ENCODE peak calls at places on chromosomes 16 and 17, in four cellular contexts. H is HCT116, Z is uterus, V is ovary. C is an unnamed sample. For H3K36me3, the result is how much of the 10 kb centered on the place peaks cover.

GRCh38 chr16:84042879-84043485 is 387 bp upstream of the SLC38A8 start:
- DNase-seq in Z (no peak), V (no peak), H (no peak), C (no peak)

GRCh38 chr17:7835818-7836595 is 2.0 kb downstream of the KDM6B start:
- DNase-seq in Z (no peak), V (peak), H (no peak), C (peak)

GRCh38 chr17:31741371-31741770 is 117.7 kb downstream of the COPRS start:
- DNase-seq in V (no peak), Z (no peak), H (no peak), C (no peak)

GRCh38 chr17:75835315-75835987 is 8.8 kb downstream of the UNC13D start:
- DNase-seq in Z (no peak), H (no peak), V (no peak), C (peak)

GRCh38 chr17:43839670-43840101 is 6.7 kb upstream of the MPP3 start:
- DNase-seq in V (no peak), H (peak), Z (no peak), C (no peak)

GRCh38 chr17:17398188-17398927 is 78.4 kb upstream of the MED9 start:
- DNase-seq in Z (no peak), V (no peak), H (no peak), C (no peak)

GRCh38 chr17:13044713-13045112 is 26.9 kb upstream of the ELAC2 start:
- DNase-seq in V (no peak), Z (no peak), H (no peak), C (no peak)

GRCh38 chr17:46911311-46911710 is 11.6 kb upstream of the GOSR2 start:
- DNase-seq in H (no peak), V (no peak), Z (no peak), C (no peak)

GRCh38 chr17:73956595-73957465 is 246.6 kb upstream of the RPL38 start:
- DNase-seq in V (no peak), H (peak), Z (no peak), C (peak)

GRCh38 chr17:43456029-43456428 is 27.7 kb upstream of the DHX8 start:
- DNase-seq in Z (no peak), V (no peak), H (no peak), C (no peak)

GRCh38 chr16:74625500-74626350 is 18.8 kb upstream of the GLG1 start:
- DNase-seq in V (no peak), Z (no peak), H (no peak), C (no peak)

GRCh38 chr17:3035968-3036280 is 27.5 kb downstream of the OR1D5 start:
- DNase-seq in H (no peak), Z (no peak), V (no peak), C (no peak)

GRCh38 chr17:50144845-50145531 is 5.5 kb downstream of the PPP1R9B start:
- DNase-seq in V (peak), Z (no peak), H (no peak), C (no peak)

GRCh38 chr16:2471653-2472487 is 773 bp downstream of the NTN3 start:
- DNase-seq in Z (no peak), V (no peak), H (no peak), C (no peak)

GRCh38 chr16:85858984-85859817 is 39.8 kb upstream of the IRF8 start:
- DNase-seq in H (no peak), V (no peak), Z (no peak), C (no peak)

GRCh38 chr16:53817117-53817516 is 113.2 kb downstream of the FTO start:
- DNase-seq in V (no peak), H (peak), Z (peak), C (peak)

GRCh38 chr17:30217054-30217453 is 18.4 kb downstream of the SLC6A4 start:
- DNase-seq in H (no peak), Z (no peak), V (no peak), C (no peak)

GRCh38 chr17:61338000-61338864 is 61.4 kb upstream of the TBX2 start:
- DNase-seq in V (no peak), H (peak), Z (no peak), C (no peak)

GRCh38 chr17:27523712-27524111 is 67.5 kb downstream of the KSR1 start:
- DNase-seq in H (peak), Z (no peak), V (no peak), C (no peak)

GRCh38 chr16:27972500-27972899 is 91.0 kb downstream of the GSG1L start:
- DNase-seq in Z (no peak), H (peak), V (no peak), C (peak)

GRCh38 chr17:32912218-32912897 is 15.6 kb upstream of the TMEM98 start:
- DNase-seq in Z (peak), V (peak), H (no peak), C (no peak)

GRCh38 chr17:42475121-42475520 is 16.4 kb downstream of the ATP6V0A1 start:
- DNase-seq in V (no peak), H (no peak), Z (no peak), C (no peak)

GRCh38 chr16:27799866-27800265 is 249.9 kb downstream of the KATNIP start:
- DNase-seq in V (no peak), Z (no peak), H (no peak), C (no peak)

GRCh38 chr17:4599505-4600281 is 15.4 kb downstream of the SMTNL2 start:
- DNase-seq in H (no peak), V (peak), Z (peak), C (no peak)

GRCh38 chr17:19750020-19750572 is 2.0 kb upstream of the ALDH3A1 start:
- DNase-seq in H (no peak), V (no peak), Z (no peak), C (no peak)

GRCh38 chr16:48605518-48606110 is 4.4 kb downstream of the N4BP1 start:
- DNase-seq in V (no peak), Z (no peak), H (no peak), C (no peak)

GRCh38 chr17:21374455-21375161 is 1.5 kb upstream of the KCNJ12 start:
- DNase-seq in V (no peak), H (no peak), Z (no peak), C (peak)
- TF ChIP-seq CTCF in V (no peak), H (no peak), Z (no peak), C (no peak)

DNA sequence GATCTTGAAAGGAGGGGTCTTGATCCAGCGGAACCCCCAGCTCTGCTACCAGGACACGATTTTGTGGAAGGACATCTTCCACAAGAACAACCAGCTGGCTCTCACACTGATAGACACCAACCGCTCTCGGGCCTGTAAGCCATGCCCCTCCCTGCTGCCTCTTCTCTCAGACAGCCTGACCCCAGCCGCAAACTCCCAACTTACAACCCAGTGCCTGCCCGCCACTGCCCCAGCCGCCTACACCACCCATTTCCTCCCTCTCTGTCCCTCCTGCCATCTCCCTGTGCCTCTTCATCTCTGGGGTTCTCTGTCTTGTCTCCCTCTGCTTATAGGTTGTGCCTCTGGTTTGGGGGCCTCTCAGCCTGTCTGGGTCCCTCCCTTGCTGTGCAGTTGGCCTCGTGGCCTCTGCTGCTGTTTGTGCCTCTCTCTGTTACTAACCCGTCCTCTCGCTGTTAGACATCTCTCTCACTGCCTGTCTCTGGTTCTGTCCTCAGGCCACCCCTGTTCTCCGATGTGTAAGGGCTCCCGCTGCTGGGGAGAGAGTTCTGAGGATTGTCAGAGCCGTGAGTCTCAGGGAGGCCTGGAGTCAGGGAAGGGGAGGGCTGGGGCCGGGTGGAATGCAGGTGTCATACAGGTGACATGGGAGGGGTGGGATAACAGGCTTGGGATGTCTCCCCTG is 9.6 kb downstream of the ERBB2 start:
- DNase-seq in Z (no peak), V (no peak), H (no peak), C (no peak)
- H3K36me3 ChIP-seq in Z (under half), V (under half), H (under half), C (under half)

GRCh38 chr17:9958586-9959281 is 53.7 kb upstream of the RCVRN start:
- DNase-seq in V (no peak), Z (no peak), H (no peak), C (no peak)

GRCh38 chr17:9956474-9957131 is 51.5 kb upstream of the RCVRN start:
- DNase-seq in H (no peak), V (no peak), Z (no peak), C (no peak)

GRCh38 chr17:9957244-9957643 is 52.2 kb upstream of the RCVRN start:
- DNase-seq in H (no peak), Z (no peak), V (no peak), C (no peak)

DNA sequence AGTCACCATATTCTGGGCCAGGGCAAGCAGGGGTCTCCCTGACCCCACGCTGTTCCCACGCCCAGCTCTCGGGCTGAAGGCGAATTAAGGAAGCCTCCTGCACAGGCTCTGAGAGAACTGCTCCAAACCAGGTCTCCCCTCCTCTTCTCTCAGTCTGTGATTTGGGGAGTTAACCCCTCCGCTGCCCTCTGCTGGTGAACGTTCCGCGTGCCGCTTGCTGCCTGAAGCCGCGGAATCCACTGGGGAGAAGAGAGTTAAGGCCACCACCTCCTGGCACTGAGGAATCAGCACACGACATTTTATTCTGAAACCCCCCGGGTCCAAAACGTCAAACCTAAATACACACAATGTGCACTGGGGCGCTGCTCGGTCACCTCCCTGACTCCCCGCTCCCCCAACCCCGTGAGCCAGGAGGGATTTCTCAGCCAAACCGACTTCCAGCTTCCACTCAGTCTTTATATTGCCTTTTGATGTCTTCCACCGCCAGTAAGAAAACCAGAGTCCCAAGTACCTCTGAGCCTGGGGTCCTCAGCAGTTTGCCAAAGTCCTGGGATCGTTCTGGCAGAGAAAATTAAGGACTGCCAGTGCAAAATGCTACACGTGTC is 54.4 kb upstream of the RCVRN start:
- DNase-seq in Z (peak), V (peak), H (peak), C (peak)
- TF ChIP-seq CTCF in Z (peak), V (peak), H (peak), C (peak)

GRCh38 chr16:4886151-4886550 is 38.9 kb downstream of the UBN1 start:
- DNase-seq in V (no peak), Z (no peak), H (no peak), C (no peak)

GRCh38 chr16:4884209-4884608 is 36.9 kb downstream of the UBN1 start:
- DNase-seq in H (no peak), Z (no peak), V (no peak), C (no peak)

GRCh38 chr16:4883501-4883900 is 36.2 kb downstream of the UBN1 start:
- DNase-seq in H (no peak), V (no peak), Z (no peak), C (no peak)

GRCh38 chr16:4882633-4883285 is 35.5 kb downstream of the UBN1 start:
- DNase-seq in V (no peak), H (peak), Z (no peak), C (no peak)

GRCh38 chr16:4884972-4885874 is 37.9 kb downstream of the UBN1 start:
- DNase-seq in V (no peak), H (no peak), Z (no peak), C (no peak)
- H3K36me3 ChIP-seq in V (under half), H (under half), Z (under half), C (under half)

GRCh38 chr16:86977076-86977676 is 340.0 kb downstream of the C16orf95 start:
- DNase-seq in V (no peak), H (no peak), Z (no peak), C (no peak)

GRCh38 chr16:86974120-86974519 is 343.1 kb downstream of the C16orf95 start:
- DNase-seq in V (no peak), H (no peak), Z (no peak), C (no peak)

GRCh38 chr16:86978445-86979030 is 338.7 kb downstream of the C16orf95 start:
- DNase-seq in Z (no peak), H (no peak), V (no peak), C (no peak)

GRCh38 chr16:86979061-86979460 is 338.1 kb downstream of the C16orf95 start:
- DNase-seq in V (no peak), Z (no peak), H (no peak), C (no peak)

DNA sequence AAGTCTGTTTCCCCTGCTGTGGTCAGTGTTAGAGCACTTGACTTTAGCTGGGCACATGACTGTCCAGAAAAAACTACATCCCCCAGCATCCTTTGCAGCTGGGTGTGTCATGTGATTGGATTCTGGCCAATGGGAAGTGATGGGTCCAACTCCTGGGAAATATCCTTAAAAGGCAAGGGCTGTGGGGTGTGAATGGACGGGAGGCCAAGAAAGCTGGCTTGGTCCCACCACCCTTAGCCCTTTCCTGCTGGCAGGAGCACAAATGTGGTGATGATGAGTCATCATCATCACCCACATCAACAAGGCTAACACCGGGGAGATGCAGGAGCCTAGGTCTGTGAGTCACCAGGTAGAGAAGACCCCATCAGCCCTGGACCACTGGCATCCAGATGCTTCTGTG is 341.7 kb downstream of the C16orf95 start:
- DNase-seq in Z (no peak), H (peak), V (no peak), C (peak)
- TF ChIP-seq CTCF in Z (no peak), H (no peak), V (no peak), C (no peak)

GRCh38 chr17:29094101-29094708 is 51.3 kb downstream of the PIPOX start:
- DNase-seq in V (no peak), Z (no peak), H (no peak), C (no peak)

GRCh38 chr17:29091591-29092291 is 48.8 kb downstream of the PIPOX start:
- DNase-seq in V (no peak), H (no peak), Z (no peak), C (no peak)

GRCh38 chr17:29096094-29096493 is 53.2 kb downstream of the PIPOX start:
- DNase-seq in Z (no peak), H (no peak), V (no peak), C (peak)

GRCh38 chr17:29093090-29093871 is 50.3 kb downstream of the PIPOX start:
- DNase-seq in Z (no peak), H (no peak), V (no peak), C (no peak)

GRCh38 chr17:29095439-29095838 is 52.5 kb downstream of the PIPOX start:
- DNase-seq in H (no peak), V (no peak), Z (no peak), C (no peak)
- H3K36me3 ChIP-seq in H (under half), V (under half), Z (under half), C (under half)

GRCh38 chr16:89334988-89335802 is 117.7 kb downstream of the ZNF778 start:
- DNase-seq in Z (no peak), H (no peak), V (peak), C (no peak)
- TF ChIP-seq CTCF in Z (no peak), H (peak), V (no peak), C (no peak)

GRCh38 chr17:6633263-6633662 is 7.2 kb downstream of the KIAA0753 start:
- DNase-seq in V (no peak), H (no peak), Z (no peak), C (no peak)
- H3K36me3 ChIP-seq in V (under half), H (under half), Z (under half), C (under half)

DNA sequence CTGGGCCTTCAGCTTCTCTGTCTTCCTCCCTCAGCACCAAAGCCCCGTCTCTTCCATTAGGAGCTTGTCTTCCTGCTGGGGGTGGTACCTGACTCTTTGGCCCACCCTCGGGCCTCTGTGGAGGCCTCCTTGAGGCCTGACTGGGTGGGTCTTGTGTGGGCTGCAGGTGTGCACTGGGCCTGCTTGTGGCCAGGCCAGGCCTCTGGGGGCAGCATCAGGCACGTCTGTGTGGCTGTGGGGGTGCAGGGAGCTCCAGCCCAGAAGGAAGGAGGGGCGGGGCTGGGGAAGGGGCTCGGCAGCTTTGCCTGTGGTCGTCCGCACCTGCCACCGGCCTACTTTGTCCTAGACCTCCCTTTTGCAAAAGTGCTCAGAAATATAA is 7.0 kb downstream of the PIGQ start:
- DNase-seq in H (no peak), Z (no peak), V (no peak), C (no peak)
- TF ChIP-seq CTCF in H (no peak), Z (no peak), V (no peak), C (no peak)

DNA sequence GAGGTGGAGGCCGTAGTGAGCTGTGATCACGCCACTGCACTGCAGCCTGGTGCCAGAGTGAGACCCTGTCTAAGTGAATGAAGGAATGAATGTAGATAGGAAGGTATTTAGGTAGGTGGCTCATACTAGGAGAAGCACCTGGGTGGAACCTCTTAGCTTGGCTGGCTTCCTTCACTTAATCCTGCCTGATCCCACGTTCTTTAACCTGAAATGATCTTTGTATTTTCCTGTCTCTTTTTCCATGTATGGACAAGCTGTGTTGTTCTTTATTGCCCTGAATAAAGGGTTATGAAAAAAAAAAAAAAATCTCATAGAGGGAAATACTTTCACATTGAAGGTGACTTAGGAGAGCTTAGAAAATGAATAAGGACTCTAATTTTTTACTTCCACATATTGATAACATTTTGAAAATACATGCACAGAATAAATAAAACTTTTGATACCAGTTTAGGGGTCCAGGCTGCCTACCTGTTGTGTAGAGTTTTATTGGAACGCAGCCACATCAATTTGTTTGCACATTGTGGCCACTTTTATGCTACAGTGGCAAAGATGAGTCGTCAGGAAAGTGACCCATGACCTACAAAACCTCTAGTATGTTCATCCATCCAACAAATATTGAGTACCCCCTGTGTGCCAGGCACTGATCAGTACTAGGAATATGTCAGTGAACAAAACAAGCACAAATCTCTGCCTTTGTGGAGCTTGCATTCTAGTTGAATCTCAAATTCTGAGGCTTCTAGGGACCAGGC is 44.6 kb downstream of the VPS35L start:
- DNase-seq in Z (no peak), V (no peak), H (no peak), C (no peak)
- H3K36me3 ChIP-seq in Z (under half), V (under half), H (under half), C (under half)

C was measured in A673.